ENCODE peak calls at places on chromosomes 7 and 10, in five cellular contexts. One of them, this sample, is unnamed.

GRCh38 chr10:99926925-99927718 is 82.6 kb downstream of the DNMBP start:
- DNase-seq in PC-3: peak; percentile 40
- DNase-seq in breast epithelium: no peak
- DNase-seq in testis: peak; percentile 40
- DNase-seq in HCT116: no peak
- DNase-seq in this sample: peak; percentile 55

GRCh38 chr7:6730343-6730633 is 23.5 kb upstream of the ZNF12 start:
- DNase-seq in PC-3: no peak
- DNase-seq in HCT116: no peak
- DNase-seq in testis: peak; percentile 83
- DNase-seq in breast epithelium: no peak
- DNase-seq in this sample: no peak

GRCh38 chr7:47506716-47507354 is 75.1 kb downstream of the TNS3 start:
- DNase-seq in breast epithelium: no peak
- DNase-seq in HCT116: no peak
- DNase-seq in PC-3: no peak
- DNase-seq in testis: peak; percentile 65
- DNase-seq in this sample: no peak

GRCh38 chr10:43109671-43110249 is 28.5 kb upstream of the CSGALNACT2 start:
- DNase-seq in PC-3: no peak
- DNase-seq in testis: no peak
- DNase-seq in breast epithelium: no peak
- DNase-seq in HCT116: no peak
- DNase-seq in this sample: peak; percentile 33

GRCh38 chr7:23462846-23463245 is 7.4 kb downstream of the IGF2BP3 start:
- DNase-seq in PC-3: peak; percentile 61
- DNase-seq in HCT116: no peak
- DNase-seq in breast epithelium: no peak
- DNase-seq in testis: peak; percentile 36
- DNase-seq in this sample: no peak

GRCh38 chr10:88725798-88726197 is 19.7 kb downstream of the LIPK start:
- DNase-seq in testis: no peak
- DNase-seq in breast epithelium: no peak
- DNase-seq in PC-3: no peak
- DNase-seq in HCT116: no peak
- DNase-seq in this sample: no peak

GRCh38 chr7:44712012-44712411 is 36.6 kb upstream of the ZMIZ2 start:
- DNase-seq in breast epithelium: no peak
- DNase-seq in HCT116: no peak
- DNase-seq in PC-3: peak; percentile 46
- DNase-seq in testis: no peak
- DNase-seq in this sample: no peak

GRCh38 chr10:131843089-131843595 is 57.7 kb upstream of the PPP2R2D start:
- DNase-seq in PC-3: no peak
- DNase-seq in HCT116: no peak
- DNase-seq in breast epithelium: no peak
- DNase-seq in testis: no peak
- DNase-seq in this sample: no peak

GRCh38 chr7:27132214-27132613 is 1.7 kb upstream of the HOXA4 start:
- DNase-seq in PC-3: no peak
- DNase-seq in testis: no peak
- DNase-seq in HCT116: no peak
- DNase-seq in breast epithelium: no peak
- DNase-seq in this sample: no peak

GRCh38 chr7:28062197-28062988 is 118.2 kb downstream of the JAZF1 start:
- DNase-seq in HCT116: peak; percentile 27
- DNase-seq in PC-3: peak; percentile 73
- DNase-seq in breast epithelium: no peak
- DNase-seq in testis: peak; percentile 90
- DNase-seq in this sample: peak; percentile 23

GRCh38 chr7:155644971-155645509 is 579 bp downstream of the RBM33 start:
- DNase-seq in testis: peak; percentile 69
- DNase-seq in PC-3: peak; percentile 23
- DNase-seq in HCT116: no peak
- DNase-seq in breast epithelium: peak; percentile 32
- DNase-seq in this sample: peak; percentile 59
- H3K36me3 ChIP-seq in testis: no peaks in the 10 kb centered on the region
- H3K36me3 ChIP-seq in PC-3: peaks cover 44% of the 10 kb centered on the region
- H3K36me3 ChIP-seq in HCT116: peaks cover 2% of the 10 kb centered on the region
- H3K36me3 ChIP-seq in breast epithelium: no peaks in the 10 kb centered on the region
- H3K36me3 ChIP-seq in this sample: no peaks in the 10 kb centered on the region

GRCh38 chr7:107128748-107129147 is 40.1 kb upstream of the HBP1 start:
- DNase-seq in PC-3: no peak
- DNase-seq in HCT116: no peak
- DNase-seq in testis: no peak
- DNase-seq in breast epithelium: no peak
- DNase-seq in this sample: no peak

GRCh38 chr7:107133396-107133795 is 35.4 kb upstream of the HBP1 start:
- DNase-seq in PC-3: no peak
- DNase-seq in breast epithelium: no peak
- DNase-seq in HCT116: no peak
- DNase-seq in testis: no peak
- DNase-seq in this sample: no peak

GRCh38 chr7:107125475-107125874 is 43.3 kb upstream of the HBP1 start:
- DNase-seq in breast epithelium: no peak
- DNase-seq in testis: no peak
- DNase-seq in PC-3: no peak
- DNase-seq in HCT116: no peak
- DNase-seq in this sample: no peak

GRCh38 chr7:107128217-107128616 is 40.6 kb upstream of the HBP1 start:
- DNase-seq in PC-3: no peak
- DNase-seq in testis: no peak
- DNase-seq in HCT116: no peak
- DNase-seq in breast epithelium: no peak
- DNase-seq in this sample: no peak

GRCh38 chr7:107130487-107131220 is 38.1 kb upstream of the HBP1 start:
- DNase-seq in breast epithelium: no peak
- DNase-seq in HCT116: no peak
- DNase-seq in testis: no peak
- DNase-seq in PC-3: peak; percentile 15
- DNase-seq in this sample: no peak
- TF ChIP-seq CTCF in breast epithelium: no peak
- TF ChIP-seq CTCF in HCT116: peak; percentile 8
- TF ChIP-seq CTCF in testis: no peak
- TF ChIP-seq CTCF in PC-3: peak; percentile 26
- TF ChIP-seq CTCF in this sample: no peak

DNA sequence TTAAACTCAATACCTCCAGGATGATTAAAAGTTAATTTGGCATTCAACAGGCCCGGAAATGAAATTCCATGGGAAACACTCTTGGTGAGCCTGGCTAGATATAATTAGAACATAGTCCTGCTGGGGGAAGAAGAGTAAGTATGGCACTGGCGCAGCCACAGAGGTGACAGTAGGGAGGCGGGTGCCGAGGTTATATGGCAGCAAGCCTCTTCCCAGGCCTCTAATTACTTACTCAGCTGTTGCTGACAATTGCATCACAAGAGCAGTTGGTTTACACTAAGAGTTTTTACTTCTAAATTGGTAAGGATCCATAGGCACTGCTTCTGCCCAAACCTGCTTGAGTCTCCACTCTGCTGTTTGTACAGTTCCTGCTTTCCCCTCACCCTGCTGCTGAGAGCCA is 93.3 kb upstream of the DUSP5 start:
- DNase-seq in PC-3: no peak
- DNase-seq in testis: no peak
- DNase-seq in HCT116: no peak
- DNase-seq in breast epithelium: no peak
- DNase-seq in this sample: no peak
- H3K36me3 ChIP-seq in PC-3: no peaks in the 10 kb centered on the region
- H3K36me3 ChIP-seq in testis: no peaks in the 10 kb centered on the region
- H3K36me3 ChIP-seq in HCT116: no peaks in the 10 kb centered on the region
- H3K36me3 ChIP-seq in breast epithelium: no peaks in the 10 kb centered on the region
- H3K36me3 ChIP-seq in this sample: no peaks in the 10 kb centered on the region

GRCh38 chr10:96022739-96023138 is 20.6 kb upstream of the CCNJ start:
- DNase-seq in testis: no peak
- DNase-seq in breast epithelium: no peak
- DNase-seq in PC-3: no peak
- DNase-seq in HCT116: no peak
- DNase-seq in this sample: no peak

GRCh38 chr10:96023168-96023567 is 20.2 kb upstream of the CCNJ start:
- DNase-seq in breast epithelium: no peak
- DNase-seq in testis: no peak
- DNase-seq in HCT116: no peak
- DNase-seq in PC-3: no peak
- DNase-seq in this sample: no peak

GRCh38 chr10:96021332-96021731 is 22.1 kb upstream of the CCNJ start:
- DNase-seq in breast epithelium: no peak
- DNase-seq in PC-3: no peak
- DNase-seq in testis: no peak
- DNase-seq in HCT116: no peak
- DNase-seq in this sample: no peak

DNA sequence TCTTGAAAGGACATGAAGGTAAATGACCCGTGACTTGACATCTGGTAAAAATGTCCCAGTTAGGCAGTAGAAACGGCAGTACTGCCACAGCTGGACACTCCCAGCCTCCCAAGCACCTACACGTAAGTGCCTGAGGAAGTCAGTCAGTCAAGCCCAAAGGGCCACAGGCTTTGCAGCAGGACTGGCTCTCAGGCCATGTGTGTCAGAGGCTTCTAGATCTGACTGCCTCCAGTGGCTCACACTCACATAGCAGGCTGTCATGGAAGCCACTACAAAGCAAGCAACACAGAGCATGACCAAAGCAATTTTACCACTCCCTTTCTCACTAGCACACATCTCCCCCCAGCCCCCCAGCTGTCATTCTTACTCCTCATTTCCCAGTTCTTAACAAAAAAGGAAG is 17.8 kb upstream of the CCNJ start:
- DNase-seq in testis: peak; percentile 20
- DNase-seq in PC-3: peak; percentile 26
- DNase-seq in breast epithelium: no peak
- DNase-seq in HCT116: peak; percentile 34
- DNase-seq in this sample: no peak
- TF ChIP-seq CTCF in testis: no peak
- TF ChIP-seq CTCF in PC-3: peak; percentile 24
- TF ChIP-seq CTCF in breast epithelium: no peak
- TF ChIP-seq CTCF in HCT116: peak; percentile 40
- TF ChIP-seq CTCF in this sample: no peak

GRCh38 chr10:130470973-130471372 is 334.8 kb downstream of the GLRX3 start:
- DNase-seq in breast epithelium: no peak
- DNase-seq in HCT116: no peak
- DNase-seq in PC-3: no peak
- DNase-seq in testis: no peak
- DNase-seq in this sample: no peak

GRCh38 chr10:130470286-130470685 is 334.1 kb downstream of the GLRX3 start:
- DNase-seq in testis: no peak
- DNase-seq in HCT116: no peak
- DNase-seq in breast epithelium: no peak
- DNase-seq in PC-3: no peak
- DNase-seq in this sample: no peak

GRCh38 chr10:130477360-130477759 is 341.2 kb downstream of the GLRX3 start:
- DNase-seq in HCT116: no peak
- DNase-seq in PC-3: no peak
- DNase-seq in testis: no peak
- DNase-seq in breast epithelium: no peak
- DNase-seq in this sample: no peak

GRCh38 chr10:130471486-130471885 is 335.3 kb downstream of the GLRX3 start:
- DNase-seq in breast epithelium: no peak
- DNase-seq in HCT116: no peak
- DNase-seq in testis: no peak
- DNase-seq in PC-3: no peak
- DNase-seq in this sample: no peak

GRCh38 chr10:130472236-130472635 is 336.0 kb downstream of the GLRX3 start:
- DNase-seq in HCT116: no peak
- DNase-seq in breast epithelium: no peak
- DNase-seq in PC-3: no peak
- DNase-seq in testis: no peak
- DNase-seq in this sample: no peak
- H3K36me3 ChIP-seq in HCT116: no peaks in the 10 kb centered on the region
- H3K36me3 ChIP-seq in breast epithelium: no peaks in the 10 kb centered on the region
- H3K36me3 ChIP-seq in PC-3: no peaks in the 10 kb centered on the region
- H3K36me3 ChIP-seq in testis: no peaks in the 10 kb centered on the region
- H3K36me3 ChIP-seq in this sample: no peaks in the 10 kb centered on the region

DNA sequence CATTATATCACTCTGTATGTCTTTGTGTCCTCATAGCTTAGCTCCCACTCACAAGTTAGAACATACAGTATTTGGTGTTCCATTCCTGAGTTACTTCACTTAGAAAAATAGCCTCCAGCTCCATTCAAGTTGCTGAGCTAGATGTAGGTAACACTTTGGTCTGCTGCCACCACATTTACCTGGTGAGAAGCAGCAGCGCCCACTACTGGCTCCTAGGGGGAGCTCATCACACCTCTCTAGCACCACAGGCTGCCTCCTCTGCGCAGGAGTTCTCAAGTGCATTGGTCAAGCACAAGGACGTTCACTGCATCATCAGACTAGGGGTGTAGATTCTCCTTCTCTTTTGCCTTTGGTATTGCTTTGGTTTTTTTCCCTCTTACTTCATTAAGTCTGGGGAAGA is 530.9 kb upstream of the AUTS2 start:
- DNase-seq in breast epithelium: no peak
- DNase-seq in testis: peak; percentile 80
- DNase-seq in PC-3: no peak
- DNase-seq in HCT116: no peak
- DNase-seq in this sample: peak; percentile 7
- TF ChIP-seq CTCF in breast epithelium: no peak
- TF ChIP-seq CTCF in testis: no peak
- TF ChIP-seq CTCF in PC-3: no peak
- TF ChIP-seq CTCF in HCT116: no peak
- TF ChIP-seq CTCF in this sample: no peak

GRCh38 chr7:99624487-99624886 is 7.7 kb downstream of the ZSCAN25 start:
- DNase-seq in testis: no peak
- DNase-seq in breast epithelium: no peak
- DNase-seq in HCT116: no peak
- DNase-seq in PC-3: no peak
- DNase-seq in this sample: no peak

GRCh38 chr7:99622596-99622995 is 5.8 kb downstream of the ZSCAN25 start:
- DNase-seq in testis: no peak
- DNase-seq in PC-3: no peak
- DNase-seq in breast epithelium: no peak
- DNase-seq in HCT116: no peak
- DNase-seq in this sample: no peak

GRCh38 chr7:99623702-99624447 is 7.1 kb downstream of the ZSCAN25 start:
- DNase-seq in breast epithelium: peak; percentile 27
- DNase-seq in HCT116: no peak
- DNase-seq in PC-3: no peak
- DNase-seq in testis: no peak
- DNase-seq in this sample: no peak

GRCh38 chr7:99621271-99621670 is 4.5 kb downstream of the ZSCAN25 start:
- DNase-seq in PC-3: no peak
- DNase-seq in breast epithelium: no peak
- DNase-seq in testis: no peak
- DNase-seq in HCT116: no peak
- DNase-seq in this sample: no peak

DNA sequence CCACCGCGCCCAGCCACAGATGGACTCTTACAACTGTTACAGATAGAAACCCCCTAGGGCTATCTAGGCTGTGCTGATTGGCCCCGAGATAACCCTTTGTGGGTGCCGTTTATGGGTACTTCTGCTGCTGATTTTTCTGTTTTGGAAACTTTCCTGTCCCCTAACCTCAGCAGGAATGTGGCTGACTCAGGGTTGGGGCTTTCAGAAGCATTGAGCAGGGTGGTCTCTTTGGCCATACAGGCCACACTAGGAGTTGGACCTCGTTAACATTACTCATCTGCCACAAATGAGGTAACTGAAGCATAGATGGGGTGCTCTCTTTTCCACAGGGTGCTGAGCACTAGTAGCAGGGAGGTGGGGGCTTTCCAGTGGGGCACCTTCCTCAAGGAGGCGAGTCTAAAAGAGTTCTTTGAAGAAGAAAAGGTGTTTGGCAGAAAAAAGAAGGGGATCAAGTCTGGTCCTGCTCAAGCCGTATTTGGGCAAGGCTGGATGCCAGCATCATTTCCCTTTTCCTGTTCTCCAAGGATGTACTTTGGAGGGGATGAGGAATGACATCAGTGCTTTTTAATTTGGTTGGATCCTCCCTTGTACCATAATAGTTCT is 6.4 kb downstream of the ZSCAN25 start:
- DNase-seq in HCT116: no peak
- DNase-seq in breast epithelium: peak; percentile 72
- DNase-seq in testis: no peak
- DNase-seq in PC-3: no peak
- DNase-seq in this sample: no peak
- H3K36me3 ChIP-seq in HCT116: peaks cover 63% of the 10 kb centered on the region
- H3K36me3 ChIP-seq in breast epithelium: peaks cover 5% of the 10 kb centered on the region
- H3K36me3 ChIP-seq in testis: no peaks in the 10 kb centered on the region
- H3K36me3 ChIP-seq in PC-3: peaks cover 69% of the 10 kb centered on the region
- H3K36me3 ChIP-seq in this sample: no peaks in the 10 kb centered on the region

This sample was measured in pancreas.